ENCODE peak calls at places on chromosomes 13 and 19, in five cellular contexts. Z is mammary epithelial cell, J is left ventricle myocardium inferior, P is Caco-2, X is AG09309. T is an unnamed sample.
A peak's percentile ranks its signal among the peaks of the same experiment; 100 is the strongest.

GRCh38 chr13:49563513-49563912 is 21.8 kb downstream of the RCBTB1 start:
- DNase-seq in P (no peak), X (peak; percentile 27), Z (peak; percentile 50), J (no peak), T (no peak)

GRCh38 chr13:104014803-104015645 is 948.8 kb upstream of the SLC10A2 start:
- DNase-seq in Z (peak; percentile 24), J (no peak), X (no peak), P (no peak), T (no peak)

GRCh38 chr19:3075605-3076431 is 13.5 kb upstream of the TLE5 start:
- DNase-seq in X (no peak), P (peak; percentile 61), J (peak; percentile 51), Z (peak; percentile 38), T (no peak)

GRCh38 chr19:29383696-29384095 is 142.1 kb upstream of the VSTM2B start:
- DNase-seq in P (peak; percentile 16), Z (no peak), J (no peak), X (no peak), T (no peak)

GRCh38 chr19:2867025-2867991 is at the start of gene ZNF556:
- DNase-seq in X (no peak), J (no peak), Z (no peak), P (peak; percentile 84), T (no peak)

GRCh38 chr13:98450495-98451167 is 126.3 kb downstream of the STK24 start:
- DNase-seq in Z (no peak), X (no peak), P (no peak), J (peak; percentile 68), T (no peak)

GRCh38 chr19:23254141-23254910 is 4.1 kb upstream of the ZNF724 start:
- DNase-seq in Z (no peak), P (no peak), J (no peak), X (no peak), T (no peak)

GRCh38 chr13:32284927-32285632 is 30.1 kb downstream of the ZAR1L start:
- DNase-seq in J (no peak), Z (peak; percentile 72), P (no peak), X (peak; percentile 20), T (no peak)

GRCh38 chr13:93534181-93534700 is 307.6 kb downstream of the GPC6 start:
- DNase-seq in P (no peak), X (no peak), J (no peak), Z (no peak), T (no peak)

GRCh38 chr13:51920267-51920666 is 58.5 kb downstream of the CCDC70 start:
- DNase-seq in Z (no peak), P (peak; percentile 23), J (no peak), X (no peak), T (no peak)

GRCh38 chr13:61192826-61193225 is 222.8 kb downstream of the PCDH20 start:
- DNase-seq in Z (no peak), P (peak; percentile 65), J (no peak), X (no peak), T (no peak)

GRCh38 chr19:2888739-2889224 is 11.9 kb upstream of the ZNF57 start:
- DNase-seq in J (no peak), P (peak; percentile 94), X (no peak), Z (peak; percentile 65), T (no peak)

GRCh38 chr19:5106971-5107370 is 138.1 kb downstream of the KDM4B start:
- DNase-seq in P (no peak), Z (no peak), J (no peak), X (no peak), T (no peak)

GRCh38 chr19:34306824-34307223 is 52.5 kb downstream of the GARRE1 start:
- DNase-seq in Z (no peak), J (no peak), X (no peak), P (no peak), T (no peak)

GRCh38 chr19:6109947-6110346 is 353 bp downstream of the RFX2 start:
- DNase-seq in X (no peak), Z (no peak), P (no peak), J (peak; percentile 37), T (no peak)

GRCh38 chr19:3346677-3347353 is 19.6 kb upstream of the NFIC start:
- DNase-seq in Z (no peak), X (no peak), P (no peak), J (peak; percentile 79), T (no peak)

GRCh38 chr19:37902668-37903067 is 3.7 kb downstream of the WDR87 start:
- DNase-seq in P (peak; percentile 87), X (peak; percentile 16), J (peak; percentile 66), Z (peak; percentile 66), T (peak; percentile 33)

GRCh38 chr13:113855931-113856715 is 7.8 kb downstream of the GAS6 start:
- DNase-seq in Z (no peak), P (no peak), J (no peak), X (no peak), T (no peak)

GRCh38 chr19:57395710-57396109 is 6.1 kb downstream of the ZNF548 start:
- DNase-seq in J (no peak), X (no peak), P (no peak), Z (no peak), T (no peak)

GRCh38 chr13:42970824-42971669 is 21.0 kb downstream of the EPSTI1 start:
- DNase-seq in P (peak; percentile 67), Z (peak; percentile 35), X (no peak), J (no peak), T (peak; percentile 12)

DNA sequence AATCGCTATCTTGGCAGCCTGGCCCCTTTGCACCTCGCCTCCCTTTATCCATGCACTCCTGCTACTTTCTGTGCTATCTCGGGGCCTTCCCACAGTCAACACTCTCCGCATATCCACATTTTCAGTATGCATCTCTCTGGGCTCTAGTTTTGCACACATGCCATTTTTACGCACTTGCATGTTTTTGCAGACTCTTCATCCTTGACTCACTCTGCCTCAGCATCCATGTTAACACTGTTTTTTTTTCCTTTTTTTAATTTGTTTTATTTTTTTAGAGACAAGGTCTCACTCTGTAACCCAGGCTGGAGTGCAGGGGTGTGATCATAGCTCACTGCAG is 2.5 kb downstream of the MAMSTR start:
- DNase-seq in X (no peak), Z (no peak), P (no peak), J (no peak), T (no peak)
- H3K4me3 ChIP-seq in X (peak overlapping the region; percentile 30), Z (no peak overlapping the region), P (no peak overlapping the region), J (peak overlapping the region; percentile 77), T (peak overlapping the region; percentile 54)

DNA sequence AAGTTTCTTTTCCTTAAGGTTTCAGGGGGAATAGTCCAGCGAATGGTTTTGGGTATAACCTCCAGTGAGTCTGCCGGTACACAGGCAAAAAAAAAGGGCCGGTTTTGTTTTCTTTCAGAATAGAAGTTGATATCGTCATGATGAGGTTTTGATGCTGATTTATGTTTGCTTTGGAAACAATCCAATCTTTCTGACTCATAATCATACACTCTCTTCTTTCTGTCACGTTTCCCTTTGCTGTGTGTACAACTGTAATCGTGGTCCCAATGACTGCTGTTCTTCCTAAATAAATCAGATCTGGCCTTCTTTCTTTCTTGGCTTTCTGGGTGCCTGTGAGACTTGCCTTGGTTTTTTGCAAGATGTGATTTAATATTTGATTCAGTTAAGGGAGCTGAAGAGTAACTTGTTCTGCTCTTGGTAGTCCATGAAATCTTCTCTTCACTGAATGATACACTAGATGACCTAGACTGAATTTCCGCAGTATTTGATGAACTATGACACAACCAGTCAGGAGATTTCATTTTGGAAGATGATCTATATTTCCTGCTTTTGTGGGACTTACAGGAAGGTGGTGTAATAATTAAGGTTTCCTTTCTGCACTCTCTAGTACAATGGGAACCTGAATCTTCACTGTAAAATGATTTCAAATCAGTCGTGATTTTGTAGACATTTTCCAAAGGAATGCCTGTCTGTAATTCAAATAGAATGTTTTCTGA is 34.9 kb upstream of the METTL21C start:
- DNase-seq in J (no peak), P (no peak), Z (peak; percentile 85), X (no peak), T (peak; percentile 26)
- TF ChIP-seq CTCF in J (no peak), P (no peak), Z (no peak), X (no peak), T (no peak)

GRCh38 chr19:1567116-1567847 is 843 bp downstream of the MEX3D start:
- DNase-seq in P (no peak), J (peak; percentile 47), X (no peak), Z (no peak), T (no peak)

GRCh38 chr19:1566392-1567115 is 1.6 kb downstream of the MEX3D start:
- DNase-seq in X (peak; percentile 44), P (peak; percentile 52), J (peak; percentile 68), Z (peak; percentile 77), T (peak; percentile 37)

GRCh38 chr19:1567848-1568227 is 287 bp downstream of the MEX3D start:
- DNase-seq in J (no peak), X (no peak), P (no peak), Z (no peak), T (no peak)

GRCh38 chr19:1569997-1570396 is 1.9 kb upstream of the MEX3D start:
- DNase-seq in P (no peak), Z (no peak), X (no peak), J (no peak), T (no peak)

GRCh38 chr19:1568320-1569019 is at the start of gene MEX3D:
- DNase-seq in J (peak; percentile 81), P (peak; percentile 69), X (no peak), Z (peak; percentile 68), T (no peak)
- H3K4me3 ChIP-seq in J (peak within 1 kb of the TSS; percentile 84), P (peak within 1 kb of the TSS; percentile 67), X (peak within 1 kb of the TSS; percentile 71), Z (peak within 1 kb of the TSS; percentile 84), T (peak within 1 kb of the TSS; percentile 59)

GRCh38 chr19:7529246-7529600 is 6.3 kb upstream of the PNPLA6 start:
- DNase-seq in J (no peak), X (no peak), P (no peak), Z (no peak), T (no peak)

GRCh38 chr19:7529610-7530490 is 5.7 kb upstream of the PNPLA6 start:
- DNase-seq in P (no peak), X (no peak), J (no peak), Z (no peak), T (no peak)

GRCh38 chr19:7527516-7528191 is 5.2 kb downstream of the MCOLN1 start:
- DNase-seq in P (no peak), Z (no peak), X (no peak), J (peak; percentile 61), T (no peak)

GRCh38 chr19:7528192-7528519 is 5.7 kb downstream of the MCOLN1 start:
- DNase-seq in P (no peak), Z (no peak), X (no peak), J (no peak), T (no peak)

GRCh38 chr19:7528522-7529245 is 6.3 kb downstream of the MCOLN1 start:
- DNase-seq in P (no peak), X (no peak), Z (no peak), J (no peak), T (no peak)
- TF ChIP-seq CTCF in P (no peak), X (no peak), Z (no peak), J (no peak), T (no peak)

GRCh38 chr19:16945762-16946465 is 57.1 kb downstream of the F2RL3 start:
- DNase-seq in P (no peak), Z (no peak), X (no peak), J (no peak), T (no peak)
- H3K4me3 ChIP-seq in P (no peak overlapping the region), Z (no peak overlapping the region), X (no peak overlapping the region), J (no peak overlapping the region), T (no peak overlapping the region)

T was measured in HFF-Myc.